ENCODE peak calls at places on chromosomes 16 and 17, in five cellular contexts. M is tibial artery, Q is mucosa of descending colon, A is spleen, G is ovary. E is an unnamed sample.

GRCh38 chr17:61009619-61010018 is 332.0 kb downstream of the BCAS3 start:
- DNase-seq in M (no peak), Q (no peak), A (no peak), G (no peak), E (no peak)

GRCh38 chr16:56609463-56609921 is 1.1 kb downstream of the MT2A start:
- DNase-seq in M (peak; percentile 82), Q (peak; percentile 70), A (peak; percentile 84), G (peak; percentile 71), E (peak; percentile 78)

GRCh38 chr17:40167685-40168261 is 9.5 kb upstream of the RAPGEFL1 start:
- DNase-seq in M (no peak), Q (no peak), A (no peak), G (no peak), E (no peak)

GRCh38 chr16:84040823-84041391 is 1.7 kb downstream of the SLC38A8 start:
- DNase-seq in M (no peak), Q (peak; percentile 17), A (peak; percentile 52), G (no peak), E (peak; percentile 14)

GRCh38 chr17:68759343-68760140 is 158.4 kb upstream of the FAM20A start:
- DNase-seq in M (peak; percentile 95), Q (peak; percentile 80), A (peak; percentile 84), G (peak; percentile 94), E (peak; percentile 87)

GRCh38 chr17:79028496-79029326 is 4.7 kb downstream of the C1QTNF1 start:
- DNase-seq in M (peak; percentile 20), Q (no peak), A (peak; percentile 46), G (no peak), E (no peak)

GRCh38 chr16:66152841-66153525 is 213.5 kb upstream of the CDH5 start:
- DNase-seq in M (no peak), Q (no peak), A (no peak), G (no peak), E (peak; percentile 90)

GRCh38 chr16:30736995-30737793 is 11.0 kb upstream of the PHKG2 start:
- DNase-seq in M (no peak), Q (no peak), A (peak; percentile 74), G (no peak), E (no peak)

GRCh38 chr16:52741386-52741785 is 194.4 kb upstream of the TOX3 start:
- DNase-seq in M (no peak), Q (no peak), A (no peak), G (no peak), E (no peak)

GRCh38 chr17:59234631-59235030 is 14.3 kb downstream of the GDPD1 start:
- DNase-seq in M (no peak), Q (no peak), A (no peak), G (no peak), E (no peak)

GRCh38 chr16:85004587-85005205 is 6.6 kb downstream of the ZDHHC7 start:
- DNase-seq in M (no peak), Q (no peak), A (no peak), G (no peak), E (peak; percentile 86)

GRCh38 chr16:15509593-15510520 is 75.5 kb downstream of the BMERB1 start:
- DNase-seq in M (no peak), Q (no peak), A (no peak), G (no peak), E (peak; percentile 57)

GRCh38 chr16:79972053-79972704 is 371.6 kb upstream of the MAF start:
- DNase-seq in M (no peak), Q (no peak), A (no peak), G (no peak), E (no peak)

DNA sequence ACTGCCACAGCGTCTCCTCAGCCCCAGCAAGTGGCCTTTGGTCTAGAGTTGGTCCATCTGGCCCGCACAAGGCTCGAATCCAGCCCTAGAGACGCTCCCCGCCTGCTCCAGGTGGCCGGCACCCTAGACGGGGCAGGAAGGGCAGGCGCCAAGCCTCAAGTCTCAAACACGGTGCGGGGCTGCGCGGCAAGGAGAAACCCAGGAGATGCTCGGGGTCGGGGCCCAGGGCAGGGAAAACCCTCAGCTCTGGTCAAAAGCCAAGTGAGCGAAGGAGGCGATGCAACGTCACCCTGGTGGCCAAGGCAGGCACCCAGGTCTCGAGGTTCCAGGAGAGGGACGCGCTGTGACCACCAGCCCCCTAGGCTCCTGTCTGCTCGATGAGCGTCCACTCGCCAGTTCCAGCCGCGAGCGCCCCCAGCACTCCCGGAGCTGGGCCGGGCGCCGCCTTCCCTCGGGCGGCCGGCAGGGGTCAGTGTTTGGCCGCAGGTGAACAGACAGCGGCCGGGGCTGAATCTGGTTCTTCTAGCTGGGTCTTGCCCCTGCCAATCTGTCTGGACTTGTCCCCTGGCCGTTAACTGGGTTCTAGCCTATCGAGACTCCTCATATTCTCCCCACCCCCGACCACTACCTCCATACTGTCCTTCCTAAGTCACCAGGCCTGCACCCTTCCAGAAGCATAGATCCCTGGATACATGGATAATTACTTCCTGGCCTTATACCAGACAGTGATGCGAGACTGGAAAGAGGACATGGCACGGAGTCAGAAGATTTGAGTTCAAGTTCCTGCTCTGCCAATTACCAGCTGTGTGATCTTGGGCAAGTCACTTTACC is 44.0 kb downstream of the PRAC1 start:
- DNase-seq in M (peak; percentile 29), Q (peak; percentile 74), A (peak; percentile 89), G (peak; percentile 22), E (peak; percentile 63)
- H3K4me1 ChIP-seq in M (peaks cover 5% of the 10 kb centered on the region), Q (peaks cover 11% of the 10 kb centered on the region), A (peaks cover 5% of the 10 kb centered on the region), G (peaks cover 4% of the 10 kb centered on the region), E (no peaks in the 10 kb centered on the region)

DNA sequence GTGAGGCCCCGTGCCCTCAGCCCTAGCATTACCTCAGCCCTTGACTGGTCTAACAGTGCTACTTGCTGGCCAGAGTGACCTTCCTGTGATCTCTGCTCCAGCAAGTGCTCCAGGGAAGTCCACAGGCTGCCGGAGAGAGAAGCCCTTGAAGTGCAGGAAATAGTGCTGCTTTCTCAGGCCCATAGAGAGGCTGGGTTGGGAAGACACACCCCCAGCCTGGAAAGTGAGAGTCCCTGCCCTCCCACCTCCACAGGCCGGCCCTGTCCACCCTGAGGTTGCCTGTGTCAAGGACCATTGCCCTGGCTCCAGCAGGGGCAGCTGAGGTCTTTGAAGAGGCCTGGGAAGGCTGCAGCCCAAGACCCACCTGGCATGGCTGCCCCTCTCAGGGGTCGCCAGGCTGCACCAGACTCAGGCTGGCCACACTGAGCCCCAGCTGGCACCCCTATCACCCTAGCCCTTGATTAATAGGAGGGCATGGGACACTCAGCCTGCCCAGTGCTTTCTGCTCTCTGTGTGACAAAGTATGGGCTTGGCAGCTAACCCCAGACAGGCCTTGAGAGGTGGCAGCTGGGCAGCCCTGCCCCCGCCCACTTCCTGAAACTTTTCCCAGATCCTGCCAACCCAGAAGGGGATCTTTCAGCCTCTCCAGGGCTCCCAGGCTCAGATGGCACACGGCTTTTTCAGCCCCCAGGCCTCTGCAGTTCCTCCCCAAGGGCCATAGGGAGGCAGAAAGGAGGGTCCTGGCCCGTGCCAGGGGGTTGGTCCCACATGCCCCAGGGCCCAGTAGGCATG is 21.7 kb downstream of the ATP6V0D1 start:
- DNase-seq in M (no peak), Q (peak; percentile 82), A (no peak), G (no peak), E (no peak)
- H3K4me3 ChIP-seq in M (no peak overlapping the region), Q (peak overlapping the region; percentile 14), A (no peak overlapping the region), G (no peak overlapping the region), E (no peak overlapping the region)

GRCh38 chr17:27296427-27296979 is 2.6 kb downstream of the WSB1 start:
- DNase-seq in M (no peak), Q (no peak), A (no peak), G (no peak), E (no peak)
- H3K4me1 ChIP-seq in M (peaks cover 55% of the 10 kb centered on the region), Q (peaks cover 26% of the 10 kb centered on the region), A (peaks cover 57% of the 10 kb centered on the region), G (peaks cover 17% of the 10 kb centered on the region), E (peaks cover 13% of the 10 kb centered on the region)

DNA sequence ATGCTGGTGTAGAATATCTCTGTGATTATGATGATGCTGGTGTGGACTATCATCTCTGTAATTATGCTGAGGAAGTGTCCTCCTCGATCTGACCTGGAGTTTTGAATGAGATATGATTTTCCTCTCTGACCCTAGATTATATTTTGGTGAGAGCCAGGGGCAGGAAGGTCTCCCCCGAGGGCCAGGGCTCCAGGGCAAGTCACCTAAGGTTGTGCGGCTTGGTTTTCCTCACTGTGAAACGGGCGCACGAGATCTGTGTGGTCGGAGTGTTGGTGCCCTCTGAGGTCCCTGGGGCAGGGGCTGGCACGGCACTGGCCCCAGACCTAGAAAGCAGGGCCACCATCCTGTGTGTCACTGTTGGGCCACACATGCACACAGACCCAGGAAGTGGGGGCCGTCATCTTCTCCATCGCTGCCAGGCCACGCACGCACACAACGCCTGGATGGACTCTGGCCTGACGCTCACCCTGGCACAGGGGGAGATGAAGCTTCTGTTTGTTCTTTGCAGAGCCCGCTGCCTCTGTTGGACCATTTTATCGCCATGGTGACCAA is 67.7 kb upstream of the ZNF469 start:
- DNase-seq in M (no peak), Q (no peak), A (no peak), G (no peak), E (no peak)
- H3K4me3 ChIP-seq in M (no peak overlapping the region), Q (no peak overlapping the region), A (no peak overlapping the region), G (no peak overlapping the region), E (no peak overlapping the region)

GRCh38 chr17:58096892-58097291 is 13.7 kb downstream of the DYNLL2 start:
- DNase-seq in M (no peak), Q (no peak), A (no peak), G (no peak), E (no peak)
- H3K4me1 ChIP-seq in M (no peaks in the 10 kb centered on the region), Q (no peaks in the 10 kb centered on the region), A (no peaks in the 10 kb centered on the region), G (no peaks in the 10 kb centered on the region), E (no peaks in the 10 kb centered on the region)

GRCh38 chr17:38967290-38967738 is at the start of gene FBXO47:
- DNase-seq in M (peak; percentile 95), Q (peak; percentile 92), A (peak; percentile 95), G (peak; percentile 93), E (no peak)
- H3K4me3 ChIP-seq in M (peak within 1 kb of the TSS; percentile 40), Q (no peak within 1 kb of the TSS), A (peak within 1 kb of the TSS; percentile 9), G (no peak within 1 kb of the TSS), E (no peak within 1 kb of the TSS)

GRCh38 chr17:73524941-73525679 is 119.1 kb downstream of the SDK2 start:
- DNase-seq in M (no peak), Q (peak; percentile 27), A (peak; percentile 54), G (no peak), E (no peak)
- H3K4me1 ChIP-seq in M (no peaks in the 10 kb centered on the region), Q (no peaks in the 10 kb centered on the region), A (no peaks in the 10 kb centered on the region), G (no peaks in the 10 kb centered on the region), E (no peaks in the 10 kb centered on the region)

GRCh38 chr17:28385037-28385797 is 13.7 kb downstream of the SARM1 start:
- DNase-seq in M (no peak), Q (peak; percentile 72), A (peak; percentile 84), G (no peak), E (no peak)
- H3K4me3 ChIP-seq in M (peak overlapping the region; percentile 51), Q (peak overlapping the region; percentile 15), A (peak overlapping the region; percentile 51), G (peak overlapping the region; percentile 20), E (no peak overlapping the region)

DNA sequence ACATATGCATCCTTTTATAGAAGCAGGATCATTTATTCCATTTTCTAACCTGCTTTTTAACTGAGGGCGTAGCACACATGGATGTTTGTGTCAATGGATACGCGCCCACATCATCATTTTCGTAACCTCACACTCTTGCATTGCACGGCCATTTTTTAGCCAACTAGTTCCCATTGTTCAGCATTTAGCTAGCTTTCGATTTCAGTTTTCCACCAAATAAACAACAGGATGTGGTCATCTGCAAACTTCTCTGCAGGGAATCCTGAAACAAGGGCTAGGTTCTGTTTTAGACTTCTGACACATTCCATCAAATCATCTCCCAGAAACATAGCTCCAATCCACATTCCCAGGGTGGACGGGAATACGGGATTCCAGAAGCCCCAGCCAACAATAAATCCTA is 6.4 kb downstream of the CYB561 start:
- DNase-seq in M (no peak), Q (no peak), A (no peak), G (no peak), E (no peak)
- H3K4me1 ChIP-seq in M (peaks cover 35% of the 10 kb centered on the region), Q (peaks cover 12% of the 10 kb centered on the region), A (no peaks in the 10 kb centered on the region), G (peaks cover 7% of the 10 kb centered on the region), E (peaks cover 21% of the 10 kb centered on the region)

E was measured in SJSA1.